ENCODE peak calls at places on chromosomes 5 and 9, in nine cellular contexts. M is ovary, U is SK-N-SH, N is stomach, W is suprapubic skin, O is A549, X is sigmoid colon, C is H1, H is transverse colon. Q is an unnamed sample.

GRCh38 chr9:93892748-93893147 is 62.4 kb downstream of the BARX1 start:
- DNase-seq in M (no peak), U (no peak), N (no peak), W (no peak), O (no peak), X (no peak), C (no peak), H (no peak), Q (no peak)

GRCh38 chr5:139668064-139668880 is 20.1 kb downstream of the CXXC5 start:
- DNase-seq in M (no peak), U (peak; percentile 91), N (peak; percentile 49), W (no peak), O (no peak), X (no peak), C (no peak), H (no peak), Q (no peak)

GRCh38 chr5:139745800-139746690 is 49.6 kb upstream of the PSD2 start:
- DNase-seq in M (peak; percentile 40), U (peak; percentile 85), N (peak; percentile 62), W (peak; percentile 90), O (peak; percentile 77), X (peak; percentile 87), C (peak; percentile 75), H (peak; percentile 66), Q (peak; percentile 63)

GRCh38 chr9:73230257-73230656 is 78.6 kb downstream of the ANXA1 start:
- DNase-seq in M (no peak), U (no peak), N (no peak), W (no peak), O (no peak), X (no peak), C (no peak), H (no peak), Q (no peak)

GRCh38 chr5:5360878-5361520 is 61.5 kb upstream of the ICE1 start:
- DNase-seq in M (no peak), U (no peak), N (no peak), W (no peak), O (no peak), X (no peak), C (no peak), H (no peak), Q (no peak)

GRCh38 chr9:119003218-119003617 is 366.0 kb downstream of the BRINP1 start:
- DNase-seq in M (no peak), U (no peak), N (no peak), W (no peak), O (no peak), X (no peak), C (no peak), H (no peak), Q (no peak)

GRCh38 chr9:75239176-75239575 is 150.9 kb downstream of the OSTF1 start:
- DNase-seq in M (no peak), U (no peak), N (peak; percentile 55), W (no peak), O (peak; percentile 35), X (no peak), C (no peak), H (no peak), Q (no peak)

GRCh38 chr9:70924905-70925547 is 196.4 kb downstream of the TRPM3 start:
- DNase-seq in M (peak; percentile 8), U (peak; percentile 17), N (peak; percentile 40), W (no peak), O (peak; percentile 65), X (no peak), C (no peak), H (peak; percentile 27), Q (no peak)

GRCh38 chr9:35616681-35617459 is 1.3 kb downstream of the CD72 start:
- DNase-seq in M (peak; percentile 59), U (peak; percentile 82), N (peak; percentile 77), W (peak; percentile 88), O (no peak), X (peak; percentile 89), C (no peak), H (peak; percentile 82), Q (peak; percentile 44)

GRCh38 chr5:66596791-66597757 is 881 bp downstream of the MAST4 start:
- DNase-seq in M (peak; percentile 58), U (peak; percentile 69), N (peak; percentile 37), W (no peak), O (peak; percentile 23), X (no peak), C (no peak), H (peak; percentile 19), Q (no peak)

GRCh38 chr9:126276056-126276728 is 50.4 kb upstream of the MVB12B start:
- DNase-seq in M (no peak), U (peak; percentile 65), N (no peak), W (no peak), O (no peak), X (no peak), C (no peak), H (no peak), Q (no peak)

GRCh38 chr9:112761912-112762651 is 11.5 kb downstream of the SNX30 start:
- DNase-seq in M (no peak), U (no peak), N (no peak), W (no peak), O (no peak), X (no peak), C (no peak), H (no peak), Q (no peak)

GRCh38 chr9:34555435-34556230 is 32.8 kb upstream of the ENHO start:
- DNase-seq in M (no peak), U (peak; percentile 41), N (no peak), W (no peak), O (no peak), X (no peak), C (no peak), H (no peak), Q (no peak)

GRCh38 chr5:132853790-132854189 is 12.5 kb downstream of the GDF9 start:
- DNase-seq in M (no peak), U (no peak), N (no peak), W (no peak), O (no peak), X (no peak), C (no peak), H (no peak), Q (no peak)

DNA sequence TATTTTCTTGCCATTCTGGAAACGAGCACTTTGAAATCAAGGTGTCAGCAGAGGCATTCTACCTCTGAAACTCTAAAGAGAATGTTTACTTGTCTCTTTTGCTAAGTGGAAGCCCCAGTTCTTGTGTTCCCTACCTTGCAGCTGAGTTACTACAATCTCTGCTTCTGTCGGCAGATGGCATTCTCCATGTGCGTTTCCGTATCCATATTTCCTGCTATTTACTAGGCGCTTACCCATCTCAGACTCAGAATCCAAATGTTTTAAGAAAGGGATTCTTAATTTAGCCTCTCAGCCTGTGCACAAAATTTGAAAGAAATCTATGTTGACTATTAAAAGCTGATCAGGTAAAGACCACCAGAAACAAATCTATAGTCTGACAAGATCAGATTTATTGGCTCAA is 221.3 kb upstream of the FTMT start:
- DNase-seq in M (no peak), U (no peak), N (no peak), W (no peak), O (peak; percentile 33), X (no peak), C (no peak), H (no peak), Q (no peak)
- TF ChIP-seq EP300 in M (no peak), U (no peak), N (no peak), W (no peak), O (no peak), X (no peak), C (no peak), H (no peak), Q (no peak)

DNA sequence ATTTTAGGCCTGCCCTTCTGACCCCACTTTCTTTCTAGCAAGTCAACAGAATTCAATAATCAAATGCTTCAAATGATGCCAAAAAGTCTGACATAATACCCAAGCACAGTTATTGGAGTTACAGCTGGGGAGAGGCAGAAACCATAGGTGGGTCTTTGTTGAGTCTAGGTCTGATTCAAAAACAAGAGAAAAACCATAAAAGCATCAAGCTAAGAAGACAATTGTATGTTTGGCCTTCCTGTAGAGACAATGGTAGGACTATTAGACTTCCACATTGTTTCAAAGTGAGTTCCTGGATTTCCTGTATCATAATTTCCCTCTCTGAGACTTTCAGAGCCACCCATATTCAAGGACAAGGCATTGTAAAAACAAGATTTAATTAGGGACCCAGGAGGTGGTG is 16.8 kb upstream of the CCDC192 start:
- DNase-seq in M (no peak), U (no peak), N (no peak), W (no peak), O (no peak), X (no peak), C (no peak), H (no peak), Q (no peak)
- H3K4me3 ChIP-seq in M (no peak overlapping the region), U (no peak overlapping the region), N (no peak overlapping the region), W (no peak overlapping the region), O (no peak overlapping the region), X (no peak overlapping the region), C (no peak overlapping the region), H (no peak overlapping the region), Q (no peak overlapping the region)

GRCh38 chr9:128304971-128305288 is 17.3 kb downstream of the TRUB2 start:
- DNase-seq in M (no peak), U (no peak), N (no peak), W (no peak), O (no peak), X (no peak), C (no peak), H (peak; percentile 18), Q (no peak)

GRCh38 chr9:128309551-128309950 is 12.7 kb downstream of the TRUB2 start:
- DNase-seq in M (no peak), U (no peak), N (no peak), W (no peak), O (no peak), X (no peak), C (no peak), H (no peak), Q (no peak)

GRCh38 chr9:128298535-128299482 is 22.7 kb downstream of the SWI5 start:
- DNase-seq in M (no peak), U (peak; percentile 53), N (no peak), W (no peak), O (no peak), X (no peak), C (no peak), H (peak; percentile 57), Q (no peak)

GRCh38 chr9:128304151-128304970 is 17.9 kb downstream of the TRUB2 start:
- DNase-seq in M (no peak), U (no peak), N (no peak), W (no peak), O (no peak), X (no peak), C (no peak), H (no peak), Q (no peak)
- TF ChIP-seq EP300 in M (no peak), U (no peak), N (no peak), W (no peak), O (no peak), X (no peak), C (no peak), H (no peak), Q (no peak)

DNA sequence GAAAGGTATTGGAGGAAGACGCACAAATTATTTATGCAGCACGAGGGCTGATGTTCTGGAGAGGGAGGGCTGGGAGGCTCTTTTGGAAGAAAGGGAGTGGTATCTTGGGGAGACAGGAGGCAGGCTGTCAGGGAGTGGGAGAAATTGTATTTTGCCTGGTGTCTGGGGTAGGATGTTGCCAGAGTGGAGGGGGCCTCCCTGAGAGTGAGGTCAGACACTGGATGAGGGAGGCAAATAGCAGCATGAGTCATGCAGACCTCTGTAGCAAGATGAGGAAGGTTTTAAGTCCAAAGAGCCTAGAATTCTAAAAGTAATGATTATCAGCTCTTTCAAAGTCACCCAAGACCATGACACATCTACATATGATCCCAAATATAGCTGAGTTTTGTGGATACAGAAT is 158.0 kb downstream of the DMRT2 start:
- DNase-seq in M (no peak), U (no peak), N (no peak), W (no peak), O (no peak), X (no peak), C (no peak), H (no peak), Q (no peak)
- H3K4me3 ChIP-seq in M (no peak overlapping the region), U (no peak overlapping the region), N (no peak overlapping the region), W (no peak overlapping the region), O (no peak overlapping the region), X (no peak overlapping the region), C (no peak overlapping the region), H (no peak overlapping the region), Q (no peak overlapping the region)